ENCODE peak calls at places on chromosomes 16 and 17, in nine cellular contexts. K is foreskin fibroblast, X is astrocyte of the cerebellum, B is bronchial epithelial cell, I is cardiac muscle cell, N is esophagus squamous epithelium, A is brain microvascular endothelial cell, E is tibial artery, S is SK-N-SH. G is an unnamed sample.

GRCh38 chr17:57672971-57673370 is 72.1 kb downstream of the CCDC182 start:
- DNase-seq in A (no peak), X (no peak), S (no peak), B (no peak), K (no peak), I (no peak), E (peak; percentile 33), N (no peak), G (no peak)

GRCh38 chr16:15667091-15667742 is 17.2 kb downstream of the NDE1 start:
- DNase-seq in S (no peak), B (no peak), X (no peak), N (no peak), I (no peak), A (no peak), K (no peak), E (no peak), G (no peak)

GRCh38 chr17:36668824-36669223 is 67.4 kb downstream of the MRM1 start:
- DNase-seq in X (no peak), B (no peak), A (no peak), S (no peak), N (no peak), I (no peak), K (no peak), E (no peak), G (no peak)

GRCh38 chr17:14903810-14904209 is 361.3 kb downstream of the PMP22 start:
- DNase-seq in B (peak; percentile 7), N (no peak), S (no peak), I (no peak), E (no peak), A (peak; percentile 57), K (no peak), X (no peak), G (no peak)

GRCh38 chr16:50010212-50010611 is 14.8 kb upstream of the CNEP1R1 start:
- DNase-seq in E (no peak), S (no peak), K (no peak), I (no peak), B (no peak), A (no peak), X (no peak), N (no peak), G (no peak)

GRCh38 chr16:79437764-79438728 is 162.5 kb downstream of the MAF start:
- DNase-seq in I (no peak), A (peak; percentile 4), K (no peak), E (no peak), N (no peak), B (peak; percentile 1), S (peak; percentile 34), X (peak; percentile 31), G (peak; percentile 25)

GRCh38 chr16:87123356-87124001 is 193.7 kb downstream of the C16orf95 start:
- DNase-seq in I (no peak), B (no peak), X (no peak), A (peak; percentile 68), E (peak; percentile 48), K (no peak), N (no peak), S (no peak), G (no peak)

GRCh38 chr17:16920628-16921020 is 51.3 kb downstream of the TNFRSF13B start:
- DNase-seq in S (no peak), N (no peak), X (no peak), K (no peak), B (no peak), E (peak; percentile 49), I (no peak), A (no peak), G (no peak)

GRCh38 chr16:50622029-50622428 is 59.1 kb downstream of the SNX20 start:
- DNase-seq in K (no peak), N (no peak), B (no peak), E (no peak), A (no peak), I (no peak), X (no peak), S (no peak), G (no peak)

GRCh38 chr16:87847467-87847784 is 21.9 kb downstream of the SLC7A5 start:
- DNase-seq in E (no peak), X (no peak), S (no peak), A (no peak), K (no peak), N (no peak), B (no peak), I (no peak), G (no peak)

GRCh38 chr17:68532826-68533225 is 20.6 kb downstream of the PRKAR1A start:
- DNase-seq in N (no peak), B (no peak), K (no peak), E (no peak), A (no peak), X (no peak), I (no peak), S (no peak), G (no peak)

GRCh38 chr16:1713933-1714332 is 7.9 kb downstream of the MAPK8IP3 start:
- DNase-seq in I (no peak), X (no peak), B (no peak), K (no peak), A (no peak), E (no peak), S (no peak), N (peak; percentile 17), G (no peak)

GRCh38 chr17:56593741-56594527 is 435 bp downstream of the NOG start:
- DNase-seq in A (peak; percentile 26), I (peak; percentile 85), B (peak; percentile 44), E (peak; percentile 72), K (peak; percentile 61), N (no peak), S (peak; percentile 84), X (no peak), G (peak; percentile 57)

GRCh38 chr17:62671553-62671952 is 44.1 kb downstream of the MRC2 start:
- DNase-seq in B (peak; percentile 85), E (no peak), A (no peak), X (no peak), I (no peak), K (no peak), N (no peak), S (peak; percentile 62), G (no peak)

GRCh38 chr16:27223226-27223610 is 19.9 kb downstream of the KDM8 start:
- DNase-seq in B (no peak), X (no peak), N (no peak), E (no peak), S (no peak), I (no peak), K (no peak), A (no peak), G (no peak)
- TF ChIP-seq CTCF in B (no peak), X (no peak), N (peak; percentile 13), E (peak; percentile 7), S (peak; percentile 31), I (no peak), K (peak; percentile 5), A (peak; percentile 31), G (no peak)

GRCh38 chr16:85554791-85555548 is 58.2 kb upstream of the GSE1 start:
- DNase-seq in X (no peak), I (peak; percentile 70), S (no peak), A (peak; percentile 55), N (no peak), E (peak; percentile 92), K (peak; percentile 68), B (peak; percentile 29), G (no peak)

GRCh38 chr16:85554114-85554790 is 58.9 kb upstream of the GSE1 start:
- DNase-seq in N (peak; percentile 39), I (peak; percentile 70), K (peak; percentile 80), A (peak; percentile 61), B (peak; percentile 62), S (peak; percentile 82), X (peak; percentile 53), E (peak; percentile 91), G (no peak)

GRCh38 chr16:85551319-85551978 is 61.7 kb upstream of the GSE1 start:
- DNase-seq in I (no peak), E (no peak), N (no peak), X (no peak), A (no peak), S (no peak), B (no peak), K (no peak), G (no peak)

GRCh38 chr16:85552980-85553435 is 60.1 kb upstream of the GSE1 start:
- DNase-seq in S (peak; percentile 88), E (no peak), B (no peak), X (no peak), N (no peak), I (no peak), A (no peak), K (no peak), G (peak; percentile 76)

DNA sequence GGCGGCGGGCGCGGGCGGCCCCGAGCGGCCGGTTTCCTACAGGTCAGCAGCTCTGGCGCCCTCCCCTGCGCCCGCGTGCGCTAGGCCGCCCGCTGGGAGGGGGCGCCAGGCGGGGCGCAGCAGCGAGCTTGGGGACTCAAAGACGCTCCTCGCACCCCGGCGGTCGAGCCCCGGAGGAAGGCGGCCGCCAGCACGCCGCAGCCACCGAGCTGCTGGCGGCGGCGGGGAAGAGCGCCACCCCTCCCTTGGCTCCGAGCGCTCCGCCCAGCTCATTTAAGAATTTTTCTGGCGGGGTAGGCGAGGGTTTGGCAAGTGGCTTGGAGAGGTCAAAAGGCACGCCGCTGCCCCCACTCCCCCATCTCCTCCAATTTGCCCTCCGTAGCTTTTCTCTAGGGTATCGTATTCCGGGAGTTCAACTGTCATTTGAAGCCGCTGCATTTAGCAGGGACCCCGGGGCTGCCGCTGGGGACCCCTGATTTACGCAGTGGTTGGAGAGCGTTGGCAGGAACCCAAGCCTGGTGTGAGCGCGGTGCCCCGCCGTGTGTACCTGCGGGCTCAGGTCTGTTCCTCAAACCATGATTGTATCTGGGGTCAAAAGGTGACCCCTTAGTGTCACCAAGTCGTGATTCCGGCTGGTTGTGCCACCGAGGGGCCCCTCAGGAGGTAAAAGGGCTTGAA is 59.5 kb upstream of the GSE1 start:
- DNase-seq in B (no peak), A (no peak), I (peak; percentile 92), N (no peak), S (no peak), E (peak; percentile 83), K (peak; percentile 59), X (no peak), G (no peak)
- TF ChIP-seq CTCF in B (peak; percentile 45), A (no peak), I (peak; percentile 19), N (peak; percentile 15), S (peak; percentile 41), E (no peak), K (no peak), X (no peak), G (peak; percentile 45)

DNA sequence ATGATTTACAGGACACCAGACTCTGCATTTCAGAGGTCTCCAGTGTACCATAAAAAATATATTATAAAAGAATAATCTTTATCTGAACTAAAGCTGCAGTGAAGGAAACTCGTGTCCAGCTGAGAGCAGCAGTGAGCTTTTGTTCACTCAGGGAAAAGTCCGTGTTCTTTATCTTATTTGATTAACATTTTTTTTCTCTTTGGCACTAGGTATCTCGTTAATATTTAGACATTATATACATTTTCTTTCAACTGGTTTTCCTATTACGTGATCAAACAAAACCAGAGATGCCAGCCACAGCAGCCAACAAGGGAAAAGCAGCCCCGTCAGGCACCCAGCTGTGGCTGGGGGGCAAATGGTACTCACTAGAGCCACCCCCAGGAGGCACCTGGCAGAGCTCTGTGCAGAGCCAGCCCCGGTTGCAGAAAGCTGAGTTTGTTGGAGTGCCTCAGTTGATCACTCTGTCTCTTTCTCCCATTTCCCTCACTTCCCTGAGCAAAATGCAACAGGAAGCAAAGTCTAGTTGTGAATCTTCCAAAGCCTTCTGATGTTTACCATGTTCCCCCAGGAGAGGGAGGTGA is 1.1 kb upstream of the HS3ST4 start:
- DNase-seq in K (no peak), E (no peak), A (no peak), B (no peak), S (no peak), I (no peak), X (no peak), N (no peak), G (no peak)
- TF ChIP-seq CTCF in K (no peak), E (no peak), A (no peak), B (no peak), S (no peak), I (no peak), X (no peak), N (no peak), G (peak; percentile 27)

GRCh38 chr17:70629902-70630301 is 460.6 kb downstream of the KCNJ2 start:
- DNase-seq in I (no peak), E (no peak), S (peak; percentile 43), A (no peak), K (no peak), X (no peak), B (peak; percentile 12), N (no peak), G (no peak)
- TF ChIP-seq CTCF in I (peak; percentile 21), E (no peak), S (peak; percentile 56), A (peak; percentile 41), K (no peak), X (peak; percentile 20), B (peak; percentile 24), N (peak; percentile 57), G (peak; percentile 47)

G was measured in neural crest cell.